ENCODE peak calls at places on chromosomes 4 and X, in seven cellular contexts. N is effector memory CD8-positive, alpha-beta T cell; U is A549; T is caudate nucleus; H is AG08396; C is CD4-positive, alpha-beta memory T cell; F is activated gamma-delta T cell treated with Interleukin-2 at 50 U/mL for 16 hours. D is an unnamed sample.

GRCh38 chrX:97743014-97743413 is 859.3 kb downstream of the RPA4 start:
- DNase-seq in N (no peak), U (no peak), T (no peak), H (no peak), C (no peak), F (no peak), D (peak)

GRCh38 chrX:19904778-19905367 is 17.5 kb upstream of the SH3KBP1 start:
- DNase-seq in N (no peak), U (peak), T (no peak), H (peak), C (peak), F (no peak), D (peak)

GRCh38 chr4:1099684-1100335 is 13.6 kb downstream of the RNF212 start:
- DNase-seq in N (no peak), U (no peak), T (no peak), H (no peak), C (no peak), F (no peak), D (no peak)

GRCh38 chr4:165060938-165061337 is 7.3 kb downstream of the TRIM75 start:
- DNase-seq in N (no peak), U (no peak), T (no peak), H (no peak), C (no peak), F (no peak), D (no peak)

GRCh38 chr4:38795087-38795486 is 9.5 kb downstream of the TLR1 start:
- DNase-seq in N (no peak), U (no peak), T (no peak), H (no peak), C (no peak), F (no peak), D (no peak)

GRCh38 chrX:153474266-153474665 is 3.9 kb upstream of the HAUS7 start:
- DNase-seq in N (no peak), U (no peak), T (no peak), H (no peak), C (no peak), F (no peak), D (no peak)

GRCh38 chr4:82415922-82416365 is 14.3 kb downstream of the HNRNPDL start:
- DNase-seq in N (no peak), U (no peak), T (no peak), H (no peak), C (no peak), F (no peak), D (no peak)

GRCh38 chrX:150084474-150085229 is 146.4 kb upstream of the EOLA2 start:
- DNase-seq in N (no peak), U (no peak), T (no peak), H (peak), C (no peak), F (no peak), D (no peak)

GRCh38 chrX:15564981-15565579 is 35.7 kb downstream of the ACE2 start:
- DNase-seq in N (no peak), U (peak), T (peak), H (peak), C (no peak), F (no peak), D (peak)

GRCh38 chr4:186685744-186686143 is 37.9 kb downstream of the FAT1 start:
- DNase-seq in N (no peak), U (peak), T (no peak), H (peak), C (no peak), F (no peak), D (no peak)

GRCh38 chr4:77433102-77433733 is 172.4 kb upstream of the CXCL13 start:
- DNase-seq in N (peak), U (peak), T (no peak), H (peak), C (peak), F (no peak), D (no peak)

GRCh38 chrX:140918398-140919043 is 83.9 kb upstream of the SPANXB1 start:
- DNase-seq in N (peak), U (peak), T (no peak), H (peak), C (peak), F (no peak), D (no peak)

GRCh38 chr4:188455353-188455752 is 316.1 kb downstream of the TRIML1 start:
- DNase-seq in N (no peak), U (no peak), T (no peak), H (no peak), C (no peak), F (no peak), D (no peak)

GRCh38 chrX:134673123-134673522 is 14.9 kb upstream of the PLAC1 start:
- DNase-seq in N (no peak), U (no peak), T (no peak), H (no peak), C (no peak), F (no peak), D (no peak)

GRCh38 chr4:85720736-85721135 is 245.8 kb downstream of the ARHGAP24 start:
- DNase-seq in N (no peak), U (peak), T (no peak), H (no peak), C (no peak), F (no peak), D (no peak)

GRCh38 chr4:15488136-15488535 is 18.5 kb downstream of the CC2D2A start:
- DNase-seq in N (no peak), U (no peak), T (no peak), H (no peak), C (no peak), F (no peak), D (no peak)